ENCODE peak calls at places on chromosomes 5 and 9, in nine cellular contexts. B is OCI-LY7, Q is left lung, S is endodermal cell, Z is A549, W is psoas muscle, U is cardiac muscle cell, X is tibial artery, P is lung. J is an unnamed sample. For H3K4me1, the result is how much of the 10 kb centered on the place peaks cover.

GRCh38 chr5:127506616-127507015 is 10.8 kb upstream of the PRRC1 start:
- DNase-seq in B (no peak), Q (no peak), S (peak), Z (no peak), W (no peak), U (no peak), X (no peak), P (no peak), J (no peak)

GRCh38 chr5:39356263-39356662 is 8.0 kb downstream of the C9 start:
- DNase-seq in B (no peak), Q (no peak), S (no peak), Z (no peak), W (no peak), U (no peak), X (no peak), P (no peak), J (no peak)

GRCh38 chr5:173679909-173680626 is 63.6 kb upstream of the BOD1 start:
- DNase-seq in B (peak), Q (no peak), S (no peak), Z (no peak), W (no peak), U (no peak), X (no peak), P (no peak), J (no peak)

GRCh38 chr5:139391570-139392323 is 2.0 kb upstream of the MZB1 start:
- DNase-seq in B (peak), Q (no peak), S (no peak), Z (peak), W (peak), U (no peak), X (no peak), P (no peak), J (no peak)

GRCh38 chr5:168696611-168697010 is 117.4 kb upstream of the PANK3 start:
- DNase-seq in B (no peak), Q (no peak), S (no peak), Z (no peak), W (no peak), U (no peak), X (peak), P (no peak), J (no peak)

GRCh38 chr9:121055642-121056143 is 5.6 kb upstream of the C5 start:
- DNase-seq in B (peak), Q (no peak), S (peak), Z (peak), W (no peak), U (no peak), X (no peak), P (no peak), J (no peak)

GRCh38 chr5:40689442-40689841 is 9.7 kb downstream of the PTGER4 start:
- DNase-seq in B (no peak), Q (no peak), S (no peak), Z (peak), W (no peak), U (no peak), X (no peak), P (no peak), J (no peak)

GRCh38 chr5:89255845-89256463 is 373.0 kb upstream of the MEF2C start:
- DNase-seq in B (peak), Q (no peak), S (no peak), Z (peak), W (no peak), U (no peak), X (no peak), P (no peak), J (no peak)

GRCh38 chr5:35754481-35754880 is 102.2 kb upstream of the IL7R start:
- DNase-seq in B (no peak), Q (no peak), S (no peak), Z (no peak), W (no peak), U (no peak), X (no peak), P (no peak), J (no peak)

GRCh38 chr5:135505973-135506372 is 29.8 kb downstream of the NEUROG1 start:
- DNase-seq in B (no peak), Q (no peak), S (no peak), Z (no peak), W (no peak), U (no peak), X (no peak), P (no peak), J (no peak)
- TF ChIP-seq CTCF in B (no peak), Q (no peak), S (no peak), Z (no peak), W (no peak), U (no peak), X (no peak), P (no peak), J (no peak)

GRCh38 chr5:81134566-81134965 is 98.6 kb upstream of the CKMT2 start:
- DNase-seq in B (no peak), Q (no peak), S (no peak), Z (no peak), W (no peak), U (no peak), X (no peak), P (no peak), J (no peak)
- H3K4me1 ChIP-seq in B (under half), Q (under half), S (under half), Z (under half), W (under half), U (under half), X (under half), P (under half), J (under half)

GRCh38 chr5:93601053-93601429 is 18.0 kb downstream of the NR2F1 start:
- DNase-seq in B (no peak), Q (no peak), S (no peak), Z (no peak), W (no peak), U (no peak), X (no peak), P (no peak), J (no peak)
- H3K4me3 ChIP-seq in B (no peak), Q (no peak), S (peak), Z (no peak), W (no peak), U (no peak), X (no peak), P (no peak), J (no peak)

GRCh38 chr5:154241021-154241420 is 50.5 kb downstream of the GALNT10 start:
- DNase-seq in B (no peak), Q (no peak), S (no peak), Z (no peak), W (no peak), U (no peak), X (no peak), P (no peak), J (no peak)
- TF ChIP-seq CTCF in B (no peak), Q (no peak), S (no peak), Z (no peak), W (no peak), U (no peak), X (no peak), P (no peak), J (no peak)

GRCh38 chr5:1109542-1110259 is 2.2 kb downstream of the SLC12A7 start:
- DNase-seq in B (no peak), Q (no peak), S (no peak), Z (no peak), W (no peak), U (no peak), X (no peak), P (no peak), J (no peak)

GRCh38 chr5:1108865-1109174 is 3.0 kb downstream of the SLC12A7 start:
- DNase-seq in B (no peak), Q (no peak), S (no peak), Z (no peak), W (no peak), U (no peak), X (no peak), P (no peak), J (no peak)

GRCh38 chr5:1107167-1108007 is 4.5 kb downstream of the SLC12A7 start:
- DNase-seq in B (peak), Q (no peak), S (no peak), Z (no peak), W (no peak), U (no peak), X (no peak), P (no peak), J (no peak)

GRCh38 chr5:1106385-1107166 is 5.3 kb downstream of the SLC12A7 start:
- DNase-seq in B (no peak), Q (no peak), S (no peak), Z (no peak), W (no peak), U (no peak), X (no peak), P (no peak), J (no peak)

DNA sequence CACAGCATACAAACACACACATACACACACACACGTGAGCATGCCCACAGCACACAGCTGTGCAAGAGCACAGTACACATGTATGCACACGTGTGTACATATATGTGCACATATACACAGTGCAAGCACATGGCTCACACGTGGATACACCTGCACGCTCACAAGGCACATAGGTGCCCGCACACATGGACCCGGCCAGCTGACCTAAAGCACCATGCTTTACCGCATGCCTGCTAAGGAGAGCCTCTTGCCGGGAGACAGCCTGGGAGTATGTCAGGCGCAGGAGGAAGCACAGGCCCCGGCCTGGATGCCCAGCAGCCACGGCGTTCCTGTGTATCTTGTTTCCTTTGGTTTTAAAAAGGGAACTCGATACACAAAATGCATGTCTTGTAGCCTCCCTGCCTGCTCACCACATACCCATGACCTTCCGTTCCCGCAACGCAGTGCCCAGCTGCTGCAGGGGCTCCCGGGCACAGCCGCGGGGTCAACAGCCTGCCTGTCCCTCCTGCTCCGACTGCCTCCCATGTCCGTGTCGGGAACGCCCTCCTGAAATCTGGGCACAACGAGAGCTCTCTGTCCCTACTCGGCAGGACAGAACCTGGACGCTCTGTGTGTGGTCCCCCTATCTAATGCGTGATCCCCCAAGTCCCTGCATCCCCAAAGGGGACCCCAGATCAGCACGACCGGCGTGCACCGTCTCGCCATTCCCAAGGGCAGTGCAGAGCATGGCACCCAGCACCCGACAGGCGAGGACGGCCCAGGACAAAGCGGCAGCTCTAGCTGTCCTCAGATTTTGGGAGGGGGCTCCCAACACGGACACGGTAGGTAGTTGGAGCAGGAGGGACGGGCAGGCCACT is 3.6 kb downstream of the SLC12A7 start:
- DNase-seq in B (no peak), Q (no peak), S (no peak), Z (no peak), W (no peak), U (no peak), X (no peak), P (no peak), J (no peak)
- H3K4me1 ChIP-seq in B (under half), Q (half or more), S (under half), Z (half or more), W (under half), U (under half), X (under half), P (under half), J (half or more)

DNA sequence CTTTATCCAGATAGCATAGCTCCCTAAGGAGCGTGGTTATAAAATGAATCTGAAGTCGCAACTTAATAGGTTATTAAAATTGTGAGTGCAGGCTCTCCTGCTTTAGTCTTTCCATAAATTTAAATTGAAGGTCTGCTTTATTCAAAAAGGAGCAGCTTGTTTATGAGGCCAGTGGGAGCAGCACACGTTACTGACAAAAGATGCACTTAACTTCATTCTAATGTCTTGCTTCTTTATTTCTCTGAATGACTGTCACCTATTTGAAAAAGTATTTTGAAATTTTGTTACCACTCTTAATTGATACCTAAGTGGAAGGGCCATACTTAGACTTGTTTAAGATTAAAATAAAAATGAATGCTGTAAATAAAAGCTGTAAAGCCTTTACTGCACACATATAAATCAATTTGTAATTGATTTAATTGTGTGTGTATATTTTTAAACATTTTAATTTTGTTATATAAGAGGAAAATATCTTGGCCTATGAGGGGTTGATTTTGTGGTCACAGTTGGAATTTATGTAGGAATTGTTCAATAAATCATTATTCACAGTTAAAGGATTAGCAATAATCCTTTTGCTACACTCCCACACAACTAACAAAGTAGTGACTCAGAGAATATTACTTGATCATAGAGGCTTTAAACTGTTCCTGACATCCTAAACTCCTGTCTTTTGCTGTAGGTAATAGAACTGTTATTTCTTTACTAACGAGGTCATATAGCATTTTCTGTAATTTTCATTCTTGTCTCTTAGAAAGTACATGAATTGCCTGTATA is 95.3 kb downstream of the ZCCHC7 start:
- DNase-seq in B (no peak), Q (no peak), S (no peak), Z (no peak), W (no peak), U (no peak), X (no peak), P (no peak), J (no peak)
- H3K4me3 ChIP-seq in B (no peak), Q (no peak), S (no peak), Z (no peak), W (no peak), U (no peak), X (no peak), P (no peak), J (no peak)

J was measured in spleen.